ENCODE peak calls at places on chromosomes 1 and 21, in six cellular contexts. J is IMR-90, Z is neuronal stem cell, N is trophoblast cell, I is mesenchymal stem cell, V is H1. Y is an unnamed sample.

GRCh38 chr1:100053119-100053518 is 79.6 kb downstream of the SASS6 start:
- DNase-seq in J (no peak), Z (no peak), N (no peak), I (no peak), V (no peak), Y (no peak)

GRCh38 chr21:37642493-37642892 is 273.8 kb downstream of the KCNJ6 start:
- DNase-seq in J (no peak), Z (no peak), N (no peak), I (no peak), V (no peak), Y (peak)

GRCh38 chr21:35198004-35198403 is 148.9 kb upstream of the RUNX1 start:
- DNase-seq in J (peak), Z (no peak), N (peak), I (peak), V (no peak), Y (no peak)

GRCh38 chr1:236689713-236690569 is 3.6 kb downstream of the ACTN2 start:
- DNase-seq in J (no peak), Z (no peak), N (no peak), I (no peak), V (no peak), Y (no peak)

GRCh38 chr1:32063261-32063681 is 9.5 kb upstream of the TMEM39B start:
- DNase-seq in J (peak), Z (no peak), N (no peak), I (peak), V (no peak), Y (no peak)

GRCh38 chr1:8987881-8988617 is 38.2 kb downstream of the SLC2A7 start:
- DNase-seq in J (peak), Z (peak), N (no peak), I (peak), V (no peak), Y (peak)

GRCh38 chr1:93608188-93609109 is 73.2 kb downstream of the BCAR3 start:
- DNase-seq in J (peak), Z (no peak), N (no peak), I (peak), V (no peak), Y (no peak)

GRCh38 chr1:97144527-97144926 is 422.9 kb downstream of the PTBP2 start:
- DNase-seq in J (peak), Z (no peak), N (no peak), I (peak), V (no peak), Y (no peak)

GRCh38 chr1:223135176-223135575 is 7.9 kb downstream of the TLR5 start:
- DNase-seq in J (peak), Z (no peak), N (no peak), I (no peak), V (no peak), Y (no peak)

GRCh38 chr1:238135708-238136107 is 245.0 kb upstream of the ZP4 start:
- DNase-seq in J (no peak), Z (no peak), N (no peak), I (no peak), V (no peak), Y (no peak)

GRCh38 chr1:7535934-7536878 is 234.9 kb upstream of the VAMP3 start:
- DNase-seq in J (no peak), Z (no peak), N (no peak), I (no peak), V (no peak), Y (peak)

GRCh38 chr1:103129255-103129654 is 20.9 kb upstream of the COL11A1 start:
- DNase-seq in J (peak), Z (no peak), N (peak), I (peak), V (no peak), Y (no peak)

GRCh38 chr1:58396150-58396549 is 150.4 kb downstream of the OMA1 start:
- DNase-seq in J (no peak), Z (peak), N (no peak), I (no peak), V (no peak), Y (no peak)

GRCh38 chr1:95635820-95636219 is 401.8 kb downstream of the RWDD3 start:
- DNase-seq in J (no peak), Z (no peak), N (no peak), I (no peak), V (no peak), Y (no peak)

GRCh38 chr21:33123396-33124120 is 53.6 kb downstream of the OLIG1 start:
- DNase-seq in J (no peak), Z (no peak), N (no peak), I (no peak), V (no peak), Y (no peak)

GRCh38 chr21:25772680-25773079 is 37.9 kb downstream of the GABPA start:
- DNase-seq in J (no peak), Z (no peak), N (no peak), I (no peak), V (no peak), Y (no peak)

GRCh38 chr1:8303141-8303540 is 14.8 kb upstream of the SLC45A1 start:
- DNase-seq in J (peak), Z (no peak), N (peak), I (peak), V (no peak), Y (no peak)

GRCh38 chr1:109754738-109755137 is 9.0 kb downstream of the EPS8L3 start:
- DNase-seq in J (no peak), Z (no peak), N (no peak), I (no peak), V (no peak), Y (no peak)

GRCh38 chr1:56550132-56550531 is 29.2 kb downstream of the PLPP3 start:
- DNase-seq in J (no peak), Z (no peak), N (no peak), I (no peak), V (peak), Y (peak)

GRCh38 chr1:205370780-205371179 is 14.1 kb upstream of the KLHDC8A start:
- DNase-seq in J (no peak), Z (no peak), N (no peak), I (no peak), V (no peak), Y (no peak)

GRCh38 chr1:3588395-3588794 is 22.9 kb downstream of the MEGF6 start:
- DNase-seq in J (no peak), Z (no peak), N (no peak), I (no peak), V (no peak), Y (no peak)

GRCh38 chr1:17984510-17985085 is 123.0 kb upstream of the IGSF21 start:
- DNase-seq in J (no peak), Z (peak), N (no peak), I (no peak), V (peak), Y (peak)

GRCh38 chr1:237539055-237539454 is 351.7 kb downstream of the ZP4 start:
- DNase-seq in J (no peak), Z (no peak), N (no peak), I (no peak), V (no peak), Y (no peak)

GRCh38 chr1:31696246-31696645 is 7.6 kb downstream of the COL16A1 start:
- DNase-seq in J (no peak), Z (no peak), N (no peak), I (no peak), V (no peak), Y (no peak)

GRCh38 chr1:107228704-107229103 is 87.9 kb downstream of the NTNG1 start:
- DNase-seq in J (peak), Z (no peak), N (peak), I (no peak), V (no peak), Y (no peak)

GRCh38 chr1:8858112-8858668 is 20.3 kb downstream of the ENO1 start:
- DNase-seq in J (peak), Z (no peak), N (no peak), I (peak), V (no peak), Y (no peak)

DNA sequence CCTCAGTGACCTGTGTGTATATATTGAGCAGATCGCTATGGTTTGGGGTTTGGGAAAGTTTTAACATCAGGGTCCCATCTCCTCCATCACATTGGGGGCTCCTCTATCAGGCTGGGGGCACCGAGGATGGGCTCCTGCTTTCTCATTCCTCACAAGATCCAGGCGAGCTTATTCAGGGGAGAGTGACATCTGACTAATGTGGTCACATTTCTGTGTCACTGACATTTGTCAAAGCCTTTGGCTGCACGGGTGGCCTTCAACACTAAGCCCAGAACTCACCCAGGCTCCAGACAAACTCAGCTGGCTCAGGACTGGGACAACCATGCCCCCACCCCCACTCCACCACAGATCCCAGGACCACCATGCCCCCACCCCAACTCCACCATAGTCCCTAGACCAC is 103.3 kb upstream of the IFFO2 start:
- DNase-seq in J (no peak), Z (no peak), N (no peak), I (no peak), V (no peak), Y (no peak)
- H4K91ac ChIP-seq in J (no peak), Z (no peak), N (no peak), I (no peak), V (no peak), Y (no peak)

GRCh38 chr1:20590313-20590777 is 1.4 kb downstream of the CDA start:
- DNase-seq in J (peak), Z (no peak), N (no peak), I (peak), V (no peak), Y (no peak)

GRCh38 chr1:20588634-20589225 is at the start of gene CDA:
- DNase-seq in J (no peak), Z (no peak), N (no peak), I (no peak), V (no peak), Y (peak)

GRCh38 chr1:20587639-20588017 is 1.3 kb upstream of the CDA start:
- DNase-seq in J (peak), Z (no peak), N (no peak), I (peak), V (no peak), Y (no peak)

GRCh38 chr1:20586939-20587638 is 1.8 kb upstream of the CDA start:
- DNase-seq in J (no peak), Z (no peak), N (no peak), I (no peak), V (no peak), Y (no peak)

GRCh38 chr1:20589331-20590312 is 725 bp downstream of the CDA start:
- DNase-seq in J (peak), Z (no peak), N (no peak), I (peak), V (no peak), Y (no peak)
- H2BK5ac ChIP-seq in J (peak), Z (peak), N (no peak), I (no peak), V (peak), Y (no peak)

GRCh38 chr1:23509896-23510295 is 21.1 kb downstream of the E2F2 start:
- DNase-seq in J (no peak), Z (no peak), N (no peak), I (no peak), V (no peak), Y (no peak)
- H4K91ac ChIP-seq in J (no peak), Z (no peak), N (no peak), I (no peak), V (no peak), Y (no peak)

DNA sequence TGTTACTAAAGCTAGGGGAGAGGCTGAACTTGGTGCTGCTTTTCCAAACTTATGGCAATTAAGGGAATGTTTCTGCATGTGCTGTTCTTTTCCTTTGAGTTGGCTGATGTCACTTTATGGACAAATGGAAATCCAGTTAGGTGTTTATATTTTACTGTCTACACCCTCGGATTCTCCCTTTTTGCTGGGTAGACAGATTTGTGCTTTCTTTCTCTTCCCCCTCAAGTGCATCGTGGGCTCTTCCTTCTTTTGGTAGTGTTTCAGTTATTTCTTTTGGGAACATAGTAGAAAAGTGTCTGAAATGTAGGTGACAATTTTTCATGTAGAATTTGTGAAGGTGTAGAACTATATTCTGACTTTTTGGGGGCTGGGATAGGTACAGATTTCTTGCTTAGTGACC is 22.9 kb downstream of the SYT14 start:
- DNase-seq in J (no peak), Z (no peak), N (no peak), I (no peak), V (no peak), Y (no peak)
- H2BK5ac ChIP-seq in J (no peak), Z (no peak), N (no peak), I (no peak), V (no peak), Y (no peak)

GRCh38 chr1:40300651-40301050 is 16.4 kb downstream of the COL9A2 start:
- DNase-seq in J (no peak), Z (no peak), N (no peak), I (no peak), V (no peak), Y (no peak)
- H4K91ac ChIP-seq in J (no peak), Z (no peak), N (no peak), I (no peak), V (no peak), Y (no peak)

Y was measured in H9.